ENCODE peak calls at places on chromosomes 13 and 19, in six cellular contexts. I is OCI-M1; M is stimulated activated effector memory CD8-positive, alpha-beta T cell treated with anti-CD3 and anti-CD28 coated beads, Interleukin-12 subunit alpha, Interleukin-12 subunit beta, amount 100 ng/mL, for 72 hours; B is nephron progenitor cell; A is H9; T is stimulated activated CD4-positive, alpha-beta T cell treated with anti-CD3 and anti-CD28 coated beads, Interleukin-15, amount 100 ng/mL, for 24 hours. L is an unnamed sample.

GRCh38 chr19:48506138-48506733 is 5.4 kb downstream of the LMTK3 start:
- DNase-seq in B (no peak), A (peak), T (no peak), I (peak), M (peak), L (peak)

GRCh38 chr19:49684251-49684982 is 5.0 kb upstream of the ADM5 start:
- DNase-seq in B (no peak), I (no peak), M (no peak), T (no peak), A (peak), L (no peak)

GRCh38 chr19:16293133-16294085 is 31.2 kb upstream of the KLF2 start:
- DNase-seq in M (no peak), A (no peak), T (no peak), B (peak), I (peak), L (peak)

GRCh38 chr19:1130801-1131717 is 27.3 kb downstream of the GPX4 start:
- DNase-seq in I (no peak), T (peak), M (peak), B (no peak), A (no peak), L (peak)

GRCh38 chr19:17402982-17403855 is 2.2 kb downstream of the BST2 start:
- DNase-seq in A (peak), B (peak), M (peak), I (peak), T (peak), L (peak)

GRCh38 chr19:54207908-54208783 is 7.5 kb downstream of the RPS9 start:
- DNase-seq in M (peak), T (peak), B (no peak), I (peak), A (no peak), L (peak)

GRCh38 chr19:41437944-41438574 is 1.7 kb downstream of the DMAC2 start:
- DNase-seq in T (no peak), B (no peak), I (no peak), M (no peak), A (no peak), L (no peak)

GRCh38 chr13:114112231-114112825 is 20.1 kb downstream of the RASA3 start:
- DNase-seq in M (no peak), I (no peak), A (no peak), T (no peak), B (no peak), L (no peak)

GRCh38 chr13:83019986-83020385 is 862.3 kb downstream of the SLITRK1 start:
- DNase-seq in M (no peak), T (no peak), A (no peak), B (no peak), I (no peak), L (no peak)

GRCh38 chr13:71249031-71249430 is 618.0 kb downstream of the DACH1 start:
- DNase-seq in A (no peak), M (no peak), I (no peak), B (no peak), T (no peak), L (no peak)

GRCh38 chr13:36919206-36919832 is 719 bp downstream of the SMAD9 start:
- DNase-seq in M (no peak), I (no peak), A (peak), T (peak), B (peak), L (no peak)

GRCh38 chr19:18605546-18606280 is 886 bp downstream of the CRLF1 start:
- DNase-seq in B (peak), A (no peak), T (no peak), I (no peak), M (no peak), L (no peak)

GRCh38 chr19:44025217-44025936 is at the start of gene ZNF222:
- DNase-seq in A (peak), I (peak), M (peak), T (peak), B (peak), L (peak)

GRCh38 chr13:75760182-75760981 is 124.3 kb downstream of the LMO7 start:
- DNase-seq in T (peak), I (peak), A (no peak), M (no peak), B (no peak), L (no peak)

GRCh38 chr19:48501961-48502719 is 9.5 kb downstream of the LMTK3 start:
- DNase-seq in A (peak), B (peak), M (no peak), T (peak), I (peak), L (peak)

GRCh38 chr19:39156230-39156890 is 30.8 kb downstream of the PAK4 start:
- DNase-seq in B (no peak), A (no peak), T (peak), I (no peak), M (no peak), L (peak)

GRCh38 chr19:45200614-45201013 is 22.0 kb downstream of the BLOC1S3 start:
- DNase-seq in A (peak), B (peak), M (no peak), T (no peak), I (peak), L (peak)

GRCh38 chr19:18704054-18704453 is 20.6 kb downstream of the CRTC1 start:
- DNase-seq in B (no peak), A (no peak), I (no peak), M (no peak), T (no peak), L (no peak)

GRCh38 chr19:45730389-45731288 is at the start of gene FBXO46:
- DNase-seq in B (peak), A (peak), M (peak), T (peak), I (peak), L (peak)

GRCh38 chr13:35144496-35144895 is 202.4 kb downstream of the NBEA start:
- DNase-seq in M (no peak), B (no peak), I (no peak), A (no peak), T (no peak), L (no peak)

GRCh38 chr19:3358392-3358918 is 7.9 kb upstream of the NFIC start:
- DNase-seq in M (no peak), B (no peak), A (no peak), I (no peak), T (peak), L (no peak)

GRCh38 chr13:67355791-67356190 is 125.7 kb upstream of the PCDH9 start:
- DNase-seq in M (no peak), I (peak), A (no peak), B (no peak), T (no peak), L (no peak)

GRCh38 chr13:103022328-103022727 is 43.9 kb downstream of the SLC10A2 start:
- DNase-seq in T (no peak), M (no peak), I (no peak), A (no peak), B (no peak), L (no peak)

GRCh38 chr19:46718157-46718933 is 1.4 kb upstream of the PRKD2 start:
- DNase-seq in M (peak), T (peak), A (peak), I (peak), B (no peak), L (peak)

GRCh38 chr19:6318772-6319171 is 14.6 kb downstream of the ACER1 start:
- DNase-seq in B (no peak), A (no peak), M (no peak), T (peak), I (no peak), L (no peak)

L was measured in NB4.